ENCODE peak calls at places on chromosomes 1 and 21, in six cellular contexts. H is GM23338; D is CD8-positive, alpha-beta T cell; V is endothelial cell of umbilical vein; N is A549; B is osteoblast. Z is an unnamed sample. For H3K4me1, the result is how much of the 10 kb centered on the place peaks cover.

GRCh38 chr1:179127163-179127895 is 45.5 kb downstream of the TOR3A start:
- DNase-seq in D (no peak), V (peak), B (no peak), H (no peak), N (no peak), Z (no peak)

GRCh38 chr1:20472860-20473711 is 12.9 kb downstream of the CAMK2N1 start:
- DNase-seq in D (no peak), B (peak), H (peak), V (peak), N (peak), Z (no peak)

GRCh38 chr21:26715878-26716506 is 129.2 kb downstream of the ADAMTS1 start:
- DNase-seq in D (no peak), B (peak), H (peak), N (peak), V (peak), Z (peak)

GRCh38 chr1:28281608-28282425 is 22.5 kb downstream of the SESN2 start:
- DNase-seq in B (no peak), D (no peak), N (no peak), H (no peak), V (no peak), Z (no peak)

GRCh38 chr1:41690331-41690730 is 205.8 kb upstream of the EDN2 start:
- DNase-seq in H (no peak), N (no peak), B (no peak), D (no peak), V (no peak), Z (no peak)

GRCh38 chr21:34897828-34898227 is 151.3 kb downstream of the RUNX1 start:
- DNase-seq in V (no peak), B (no peak), D (no peak), H (no peak), N (no peak), Z (no peak)

GRCh38 chr1:216183427-216183826 is 239.8 kb downstream of the USH2A start:
- DNase-seq in H (no peak), D (no peak), B (no peak), N (no peak), V (no peak), Z (no peak)

GRCh38 chr21:34612056-34612455 is 2.9 kb downstream of the RCAN1 start:
- DNase-seq in H (no peak), B (no peak), N (no peak), V (no peak), D (no peak), Z (no peak)

GRCh38 chr21:37552496-37553399 is 186.2 kb downstream of the DYRK1A start:
- DNase-seq in N (no peak), H (no peak), D (no peak), V (no peak), B (peak), Z (no peak)

GRCh38 chr1:154220970-154221814 is 437 bp downstream of the UBAP2L start:
- DNase-seq in D (peak), V (peak), H (peak), B (peak), N (peak), Z (no peak)

GRCh38 chr1:154220071-154220969 is at the start of gene UBAP2L:
- DNase-seq in N (peak), V (peak), B (peak), H (peak), D (peak), Z (peak)

GRCh38 chr1:154221815-154222081 is 993 bp downstream of the UBAP2L start:
- DNase-seq in N (no peak), V (peak), D (no peak), H (peak), B (peak), Z (no peak)

GRCh38 chr1:154219511-154219910 is 1.2 kb upstream of the UBAP2L start:
- DNase-seq in N (no peak), B (peak), V (no peak), D (no peak), H (peak), Z (no peak)

GRCh38 chr1:154218545-154218944 is 2.2 kb upstream of the UBAP2L start:
- DNase-seq in H (no peak), N (no peak), B (no peak), V (no peak), D (no peak), Z (no peak)
- H3K4me1 ChIP-seq in H (under half), N (half or more), B (under half), V (under half), D (under half), Z (under half)

DNA sequence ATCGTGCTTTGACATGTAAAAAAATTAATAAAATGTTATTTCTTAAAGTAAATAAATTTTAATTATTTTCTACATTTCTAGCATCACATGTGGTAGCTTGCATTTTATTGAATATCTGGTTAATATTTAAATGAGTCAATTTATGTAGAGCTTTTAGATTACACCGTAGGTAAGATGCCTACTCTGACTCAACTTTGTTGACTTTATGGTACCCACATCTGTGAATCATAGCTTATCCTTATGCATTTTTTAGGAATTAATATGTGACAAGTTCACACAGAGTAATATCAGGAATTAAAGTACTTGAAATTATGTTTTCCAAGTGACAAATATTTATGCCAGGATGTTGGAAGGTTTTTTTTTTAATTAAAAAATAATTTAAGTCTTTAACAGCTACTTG is 120.7 kb downstream of the LEPR start:
- DNase-seq in N (no peak), V (no peak), B (no peak), H (no peak), D (no peak), Z (no peak)
- H3K4me1 ChIP-seq in N (under half), V (under half), B (under half), H (under half), D (under half), Z (under half)

GRCh38 chr1:30437059-30437576 is 286.3 kb downstream of the MATN1 start:
- DNase-seq in V (no peak), B (no peak), D (no peak), H (no peak), N (no peak), Z (no peak)
- H3K4me1 ChIP-seq in V (under half), B (under half), D (under half), H (under half), N (under half), Z (under half)

DNA sequence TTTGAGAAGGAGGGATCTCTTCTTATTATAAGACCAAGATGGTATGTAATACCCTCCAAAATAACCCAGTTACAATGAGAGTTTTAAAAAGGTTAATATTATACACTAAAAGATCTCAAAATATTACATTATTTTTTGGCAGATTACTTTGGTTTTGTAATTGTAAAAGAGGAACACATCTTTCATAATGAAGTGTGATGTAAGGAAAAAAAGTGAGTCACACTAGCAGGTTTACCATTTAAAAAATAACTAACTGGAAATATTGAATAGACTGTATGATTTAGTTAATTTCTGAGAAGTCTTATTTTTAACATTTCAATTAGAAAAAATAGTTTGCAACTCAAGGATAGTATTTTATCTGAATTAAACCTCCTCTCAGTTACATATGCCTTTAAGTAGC is 1.1 kb downstream of the F5 start:
- DNase-seq in B (no peak), N (no peak), H (no peak), D (no peak), V (no peak), Z (no peak)
- H3K4me1 ChIP-seq in B (under half), N (under half), H (under half), D (under half), V (under half), Z (under half)

GRCh38 chr1:26996024-26996423 is 2.5 kb downstream of the TRNP1 start:
- DNase-seq in N (no peak), D (no peak), V (no peak), B (peak), H (peak), Z (no peak)
- H3K4me1 ChIP-seq in N (half or more), D (under half), V (under half), B (under half), H (half or more), Z (under half)

DNA sequence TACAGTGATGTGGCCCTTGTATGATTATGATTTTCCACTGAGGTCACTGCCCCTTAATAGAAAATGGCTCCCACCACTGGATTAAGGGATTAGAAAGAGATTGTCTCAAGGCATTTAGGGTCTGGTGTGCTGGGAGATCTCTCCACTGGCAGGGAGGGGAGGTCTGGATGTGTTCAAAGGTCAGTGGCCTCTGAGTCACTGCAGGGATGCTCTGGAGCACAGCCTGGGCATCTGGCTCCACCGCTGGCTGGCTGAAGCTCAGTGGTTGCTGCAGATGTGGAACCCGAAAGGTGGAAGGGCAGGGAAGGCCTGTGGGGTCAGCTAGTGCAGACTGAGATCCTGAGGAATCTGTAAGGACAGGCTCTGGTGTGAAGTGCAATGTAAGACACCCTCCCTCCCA is 18.3 kb upstream of the CHI3L1 start:
- DNase-seq in N (no peak), H (no peak), V (no peak), D (no peak), B (no peak), Z (no peak)
- H3K4me1 ChIP-seq in N (under half), H (under half), V (under half), D (under half), B (under half), Z (under half)